ENCODE peak calls at places on chromosomes 4 and X, in nine cellular contexts. Y is A549, K is sigmoid colon, P is suprapubic skin, B is tibial nerve, Z is K562, O is stomach, R is ovary, N is SK-N-SH. V is an unnamed sample.

GRCh38 chr4:161629694-161630441 is 533.9 kb downstream of the FSTL5 start:
- DNase-seq in Y (no peak), K (peak; percentile 61), P (no peak), B (no peak), Z (no peak), O (no peak), R (no peak), N (no peak), V (no peak)

GRCh38 chrX:110167952-110168451 is 149.9 kb downstream of the AMMECR1 start:
- DNase-seq in Y (peak; percentile 32), K (no peak), P (no peak), B (no peak), Z (peak; percentile 77), O (no peak), R (no peak), N (peak; percentile 43), V (no peak)

GRCh38 chr4:125244848-125245450 is 69.8 kb upstream of the FAT4 start:
- DNase-seq in Y (no peak), K (no peak), P (no peak), B (no peak), Z (no peak), O (no peak), R (no peak), N (no peak), V (no peak)

GRCh38 chr4:6893449-6894085 is 16.1 kb upstream of the TBC1D14 start:
- DNase-seq in Y (peak; percentile 88), K (peak; percentile 33), P (no peak), B (no peak), Z (no peak), O (peak; percentile 29), R (no peak), N (no peak), V (no peak)

GRCh38 chr4:169530048-169530447 is 82.3 kb downstream of the NEK1 start:
- DNase-seq in Y (no peak), K (no peak), P (no peak), B (no peak), Z (no peak), O (no peak), R (no peak), N (no peak), V (no peak)

GRCh38 chr4:153154010-153154975 is 50.0 kb upstream of the TRIM2 start:
- DNase-seq in Y (peak; percentile 43), K (no peak), P (no peak), B (no peak), Z (no peak), O (peak; percentile 29), R (no peak), N (peak; percentile 54), V (no peak)

GRCh38 chrX:17038681-17039161 is 92.3 kb downstream of the REPS2 start:
- DNase-seq in Y (no peak), K (peak; percentile 81), P (no peak), B (peak; percentile 5), Z (no peak), O (no peak), R (peak; percentile 60), N (peak; percentile 6), V (no peak)

GRCh38 chrX:50697691-50698090 is 116.3 kb downstream of the SHROOM4 start:
- DNase-seq in Y (no peak), K (no peak), P (no peak), B (no peak), Z (no peak), O (no peak), R (no peak), N (no peak), V (no peak)

GRCh38 chrX:104668550-104668949 is 102.6 kb downstream of the IL1RAPL2 start:
- DNase-seq in Y (peak; percentile 4), K (no peak), P (no peak), B (peak; percentile 4), Z (no peak), O (no peak), R (no peak), N (no peak), V (no peak)

GRCh38 chr4:101366331-101366730 is 19.0 kb upstream of the PPP3CA start:
- DNase-seq in Y (no peak), K (no peak), P (no peak), B (no peak), Z (no peak), O (no peak), R (no peak), N (no peak), V (no peak)

GRCh38 chr4:6917445-6918241 is 8.0 kb downstream of the TBC1D14 start:
- DNase-seq in Y (peak; percentile 84), K (peak; percentile 87), P (no peak), B (peak; percentile 66), Z (peak; percentile 63), O (peak; percentile 96), R (peak; percentile 81), N (peak; percentile 56), V (peak; percentile 94)

GRCh38 chr4:56388311-56388710 is 1.0 kb upstream of the AASDH start:
- DNase-seq in Y (no peak), K (no peak), P (no peak), B (no peak), Z (no peak), O (no peak), R (no peak), N (no peak), V (no peak)

GRCh38 chr4:121675715-121676114 is 21.1 kb downstream of the ANXA5 start:
- DNase-seq in Y (no peak), K (no peak), P (no peak), B (no peak), Z (no peak), O (no peak), R (no peak), N (no peak), V (no peak)

GRCh38 chrX:153643431-153644351 is 3.3 kb upstream of the DUSP9 start:
- DNase-seq in Y (peak; percentile 43), K (peak; percentile 56), P (no peak), B (no peak), Z (peak; percentile 77), O (no peak), R (peak; percentile 32), N (peak; percentile 83), V (no peak)

GRCh38 chr4:103375278-103375677 is 177.1 kb upstream of the CENPE start:
- DNase-seq in Y (no peak), K (no peak), P (no peak), B (no peak), Z (no peak), O (no peak), R (no peak), N (no peak), V (no peak)

GRCh38 chr4:132114885-132115284 is 1034.2 kb upstream of the PCDH10 start:
- DNase-seq in Y (no peak), K (no peak), P (no peak), B (no peak), Z (no peak), O (no peak), R (no peak), N (no peak), V (no peak)
- TF ChIP-seq EP300 in Y (no peak), K (no peak), P (no peak), B (no peak), Z (no peak), O (no peak), R (no peak), N (no peak), V (no peak)

GRCh38 chr4:13642163-13642562 is 14.6 kb upstream of the BOD1L1 start:
- DNase-seq in Y (no peak), K (no peak), P (no peak), B (no peak), Z (no peak), O (no peak), R (no peak), N (no peak), V (no peak)

GRCh38 chr4:13647012-13647411 is 19.5 kb upstream of the BOD1L1 start:
- DNase-seq in Y (no peak), K (no peak), P (no peak), B (no peak), Z (no peak), O (no peak), R (peak; percentile 47), N (no peak), V (no peak)

GRCh38 chr4:13642576-13642975 is 15.1 kb upstream of the BOD1L1 start:
- DNase-seq in Y (no peak), K (peak; percentile 63), P (no peak), B (peak; percentile 37), Z (no peak), O (peak; percentile 28), R (peak; percentile 54), N (no peak), V (no peak)

GRCh38 chr4:13641084-13641483 is 13.6 kb upstream of the BOD1L1 start:
- DNase-seq in Y (no peak), K (no peak), P (no peak), B (no peak), Z (no peak), O (no peak), R (peak; percentile 57), N (no peak), V (no peak)

DNA sequence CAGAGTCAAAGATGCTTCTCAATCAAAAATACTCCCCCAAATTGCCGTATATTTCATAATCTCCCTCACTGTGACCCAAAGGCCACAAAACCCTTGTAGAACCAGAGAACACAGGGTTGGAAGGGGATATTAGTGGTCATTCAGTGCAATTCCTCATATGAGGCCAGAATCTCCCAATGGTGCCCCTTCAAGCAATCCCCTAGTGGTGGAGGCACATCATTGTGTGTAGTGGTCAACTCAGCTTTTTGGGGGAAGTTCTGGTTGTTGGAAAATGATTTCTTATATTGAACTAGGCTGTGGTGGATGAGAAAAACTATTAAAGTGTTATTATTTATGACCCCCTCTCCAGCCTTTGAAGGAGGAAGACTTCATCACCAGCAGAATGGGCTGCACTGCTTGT is 17.6 kb upstream of the BOD1L1 start:
- DNase-seq in Y (no peak), K (no peak), P (no peak), B (no peak), Z (peak; percentile 12), O (no peak), R (no peak), N (no peak), V (no peak)
- TF ChIP-seq EP300 in Y (no peak), K (no peak), P (no peak), B (no peak), Z (no peak), O (no peak), R (no peak), N (no peak), V (no peak)

DNA sequence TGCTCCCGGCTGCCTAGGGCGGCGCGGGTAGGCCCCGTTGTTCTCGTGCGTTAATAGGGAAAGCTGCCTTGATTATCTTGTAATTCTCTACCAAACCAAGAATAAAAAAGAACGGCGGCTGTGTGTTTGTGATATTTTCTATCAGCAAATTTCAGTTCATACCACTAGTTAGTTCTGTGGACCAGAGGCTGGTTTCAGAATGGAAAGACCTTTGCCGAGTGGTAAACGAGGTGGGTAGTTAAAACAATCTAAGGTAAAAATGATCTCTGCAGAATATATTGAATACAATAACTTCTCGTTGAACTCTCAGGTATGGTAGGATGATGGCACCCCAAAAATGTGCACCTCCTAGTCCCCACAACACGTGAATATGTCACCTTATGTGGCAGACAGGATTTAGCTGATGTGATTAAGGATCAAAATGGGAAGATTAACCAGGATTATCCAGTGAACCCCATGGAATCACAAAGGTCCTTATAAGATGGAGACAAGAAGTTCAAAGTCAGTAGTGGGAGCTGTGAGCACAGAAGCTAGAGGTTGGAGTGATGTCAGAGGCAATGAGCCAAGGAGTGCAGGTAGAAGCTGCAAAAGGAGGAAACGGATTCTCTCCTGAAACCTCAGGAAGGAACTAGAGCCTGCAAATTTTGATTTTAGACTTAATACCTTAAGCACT is 574 bp upstream of the CFAP97 start:
- DNase-seq in Y (peak; percentile 18), K (no peak), P (no peak), B (no peak), Z (no peak), O (no peak), R (no peak), N (no peak), V (no peak)
- TF ChIP-seq EP300 in Y (no peak), K (no peak), P (no peak), B (no peak), Z (no peak), O (no peak), R (no peak), N (no peak), V (no peak)

GRCh38 chr4:124144302-124144701 is 568.2 kb downstream of the ANKRD50 start:
- DNase-seq in Y (no peak), K (no peak), P (no peak), B (no peak), Z (no peak), O (no peak), R (no peak), N (no peak), V (no peak)
- TF ChIP-seq EP300 in Y (no peak), K (no peak), P (no peak), B (no peak), Z (no peak), O (no peak), R (no peak), N (no peak), V (no peak)